ENCODE peak calls at places on chromosome 3, in eight cellular contexts. I is SJSA1, Z is heart right ventricle, W is substantia nigra, R is H1, M is heart left ventricle, P is Peyer's patch, K is cardiac muscle cell. O is an unnamed sample.

GRCh38 chr3:43863966-43864933 is 173.5 kb downstream of the ABHD5 start:
- DNase-seq in I (no peak), Z (no peak), W (no peak), R (no peak), M (no peak), P (peak; percentile 17), K (no peak), O (no peak)

GRCh38 chr3:17742092-17742836 is at the start of gene TBC1D5:
- DNase-seq in I (peak; percentile 97), Z (peak; percentile 95), W (peak; percentile 92), R (peak; percentile 90), M (peak; percentile 98), P (peak; percentile 98), K (peak; percentile 98), O (peak; percentile 77)

GRCh38 chr3:61666032-61666431 is 104.7 kb downstream of the PTPRG start:
- DNase-seq in I (no peak), Z (no peak), W (no peak), R (no peak), M (peak; percentile 43), P (no peak), K (no peak), O (no peak)

GRCh38 chr3:42118762-42119361 is 27.7 kb downstream of the TRAK1 start:
- DNase-seq in I (no peak), Z (no peak), W (peak; percentile 17), R (peak; percentile 19), M (no peak), P (peak; percentile 75), K (peak; percentile 52), O (peak; percentile 75)

GRCh38 chr3:108555966-108556581 is 33.2 kb downstream of the CIP2A start:
- DNase-seq in I (no peak), Z (no peak), W (no peak), R (no peak), M (no peak), P (no peak), K (no peak), O (no peak)

GRCh38 chr3:101725192-101725889 is 927 bp downstream of the CEP97 start:
- DNase-seq in I (peak; percentile 33), Z (peak; percentile 27), W (no peak), R (no peak), M (peak; percentile 44), P (peak; percentile 77), K (peak; percentile 50), O (peak; percentile 53)

GRCh38 chr3:50195501-50196252 is 4.3 kb downstream of the GNAT1 start:
- DNase-seq in I (no peak), Z (no peak), W (no peak), R (no peak), M (no peak), P (no peak), K (no peak), O (no peak)

GRCh38 chr3:7001370-7001769 is 140.5 kb downstream of the GRM7 start:
- DNase-seq in I (no peak), Z (no peak), W (no peak), R (no peak), M (no peak), P (no peak), K (no peak), O (no peak)

GRCh38 chr3:184236033-184236410 is 6.6 kb downstream of the VWA5B2 start:
- DNase-seq in I (no peak), Z (no peak), W (no peak), R (no peak), M (no peak), P (no peak), K (no peak), O (no peak)

GRCh38 chr3:65339160-65339559 is 651.4 kb upstream of the ADAMTS9 start:
- DNase-seq in I (no peak), Z (peak; percentile 24), W (no peak), R (no peak), M (no peak), P (no peak), K (no peak), O (no peak)

GRCh38 chr3:46097691-46098241 is 70.5 kb upstream of the XCR1 start:
- DNase-seq in I (no peak), Z (no peak), W (no peak), R (no peak), M (no peak), P (no peak), K (no peak), O (no peak)

GRCh38 chr3:150611666-150612065 is 8.5 kb downstream of the SELENOT start:
- DNase-seq in I (no peak), Z (no peak), W (no peak), R (no peak), M (no peak), P (no peak), K (no peak), O (no peak)

GRCh38 chr3:50627407-50628051 is 10.6 kb downstream of the MAPKAPK3 start:
- DNase-seq in I (peak; percentile 71), Z (peak; percentile 56), W (no peak), R (no peak), M (peak; percentile 75), P (no peak), K (peak; percentile 41), O (peak; percentile 18)

GRCh38 chr3:88626426-88627120 is 476.8 kb downstream of the C3orf38 start:
- DNase-seq in I (no peak), Z (no peak), W (no peak), R (no peak), M (no peak), P (no peak), K (peak; percentile 22), O (no peak)

GRCh38 chr3:144028798-144029411 is 57.3 kb downstream of the DIPK2A start:
- DNase-seq in I (no peak), Z (peak; percentile 13), W (no peak), R (no peak), M (no peak), P (no peak), K (no peak), O (no peak)

GRCh38 chr3:18579659-18580058 is 154.5 kb upstream of the SATB1 start:
- DNase-seq in I (no peak), Z (no peak), W (no peak), R (no peak), M (no peak), P (no peak), K (no peak), O (no peak)

GRCh38 chr3:48555949-48556795 is 431 bp downstream of the PFKFB4 start:
- DNase-seq in I (no peak), Z (no peak), W (no peak), R (no peak), M (no peak), P (no peak), K (no peak), O (no peak)

GRCh38 chr3:141294848-141295247 is 63.2 kb downstream of the PXYLP1 start:
- DNase-seq in I (peak; percentile 33), Z (no peak), W (no peak), R (no peak), M (no peak), P (no peak), K (no peak), O (peak; percentile 82)

GRCh38 chr3:29937185-29937584 is 656.3 kb downstream of the RBMS3 start:
- DNase-seq in I (no peak), Z (no peak), W (no peak), R (no peak), M (no peak), P (no peak), K (no peak), O (peak; percentile 35)

GRCh38 chr3:46675426-46675825 is 18.1 kb downstream of the ALS2CL start:
- DNase-seq in I (no peak), Z (no peak), W (no peak), R (no peak), M (peak; percentile 6), P (no peak), K (no peak), O (no peak)

GRCh38 chr3:58198804-58199203 is 12.0 kb downstream of the DNASE1L3 start:
- DNase-seq in I (no peak), Z (no peak), W (no peak), R (no peak), M (peak; percentile 7), P (no peak), K (no peak), O (peak; percentile 79)

GRCh38 chr3:58198362-58198761 is 12.4 kb downstream of the DNASE1L3 start:
- DNase-seq in I (no peak), Z (no peak), W (no peak), R (no peak), M (peak; percentile 0), P (no peak), K (no peak), O (no peak)

GRCh38 chr3:58200846-58201355 is 9.9 kb downstream of the DNASE1L3 start:
- DNase-seq in I (no peak), Z (no peak), W (no peak), R (no peak), M (peak; percentile 19), P (no peak), K (peak; percentile 29), O (peak; percentile 51)

GRCh38 chr3:58197588-58197987 is 13.2 kb downstream of the DNASE1L3 start:
- DNase-seq in I (no peak), Z (no peak), W (no peak), R (no peak), M (no peak), P (no peak), K (no peak), O (no peak)

GRCh38 chr3:58200121-58200709 is 10.6 kb downstream of the DNASE1L3 start:
- DNase-seq in I (no peak), Z (no peak), W (no peak), R (no peak), M (no peak), P (no peak), K (no peak), O (no peak)
- H3K27ac ChIP-seq in I (no peak overlapping the region), Z (no peak overlapping the region), W (no peak overlapping the region), R (no peak overlapping the region), M (no peak overlapping the region), P (no peak overlapping the region), K (peak overlapping the region; percentile 78), O (no peak overlapping the region)

GRCh38 chr3:59163953-59164352 is 114.1 kb upstream of the CFAP20DC start:
- DNase-seq in I (no peak), Z (no peak), W (no peak), R (no peak), M (no peak), P (no peak), K (no peak), O (no peak)

DNA sequence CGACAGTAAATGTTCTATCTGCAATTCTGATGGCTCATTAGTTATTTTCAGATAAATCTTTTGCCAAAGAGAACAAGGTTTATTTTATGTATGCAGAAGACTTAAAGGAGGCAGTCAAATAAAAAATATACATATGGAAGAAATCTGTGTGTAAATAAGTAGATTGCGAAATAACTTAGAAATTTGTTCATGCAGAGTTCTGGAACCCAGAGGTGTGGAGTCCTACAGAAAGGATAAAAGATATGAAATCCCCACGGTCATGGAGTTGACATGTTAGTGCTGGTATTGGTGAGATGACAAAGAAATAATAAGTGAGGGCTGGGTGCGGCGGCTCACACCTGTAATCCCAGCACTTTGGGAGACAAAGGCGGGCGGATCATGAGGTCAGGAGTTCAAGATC is 111.2 kb upstream of the CFAP20DC start:
- DNase-seq in I (no peak), Z (no peak), W (no peak), R (no peak), M (no peak), P (no peak), K (no peak), O (no peak)
- H3K27ac ChIP-seq in I (no peak overlapping the region), Z (no peak overlapping the region), W (no peak overlapping the region), R (no peak overlapping the region), M (no peak overlapping the region), P (no peak overlapping the region), K (no peak overlapping the region), O (no peak overlapping the region)

GRCh38 chr3:124283644-124284008 is 291.7 kb upstream of the ROPN1 start:
- DNase-seq in I (no peak), Z (no peak), W (no peak), R (no peak), M (no peak), P (no peak), K (no peak), O (no peak)
- H3K27ac ChIP-seq in I (no peak overlapping the region), Z (no peak overlapping the region), W (no peak overlapping the region), R (no peak overlapping the region), M (peak overlapping the region; percentile 80), P (no peak overlapping the region), K (peak overlapping the region; percentile 52), O (no peak overlapping the region)

GRCh38 chr3:112633191-112633590 is 7.8 kb downstream of the CCDC80 start:
- DNase-seq in I (no peak), Z (no peak), W (no peak), R (no peak), M (no peak), P (no peak), K (no peak), O (no peak)
- H3K27ac ChIP-seq in I (peak overlapping the region; percentile 47), Z (no peak overlapping the region), W (no peak overlapping the region), R (no peak overlapping the region), M (no peak overlapping the region), P (no peak overlapping the region), K (no peak overlapping the region), O (no peak overlapping the region)